ENCODE peak calls at places on chromosome 6, in nine cellular contexts. C is GM23248; U is CD4-positive, CD25-positive, alpha-beta regulatory T cell; S is right cardiac atrium; K is body of pancreas; V is heart right ventricle; N is ovary; Z is Panc1; W is fibroblast of lung. T is an unnamed sample.
A peak's percentile ranks its signal among the peaks of the same experiment; 100 is the strongest.

GRCh38 chr6:166626177-166627038 is 643 bp downstream of the RPS6KA2 start:
- DNase-seq in C (peak; percentile 68), U (peak; percentile 28), S (no peak), K (peak; percentile 70), V (no peak), N (peak; percentile 67), Z (no peak), W (peak; percentile 55), T (no peak)

GRCh38 chr6:51660767-51661166 is 426.6 kb downstream of the PKHD1 start:
- DNase-seq in C (no peak), U (no peak), S (no peak), K (no peak), V (no peak), N (no peak), Z (no peak), W (no peak), T (no peak)

GRCh38 chr6:122426597-122426996 is 27.1 kb downstream of the HSF2 start:
- DNase-seq in C (no peak), U (no peak), S (no peak), K (no peak), V (no peak), N (no peak), Z (no peak), W (no peak), T (no peak)

GRCh38 chr6:113031591-113031990 is 684.5 kb downstream of the RFPL4B start:
- DNase-seq in C (peak; percentile 17), U (no peak), S (no peak), K (no peak), V (no peak), N (no peak), Z (no peak), W (no peak), T (no peak)

GRCh38 chr6:36392621-36393020 is 5.2 kb upstream of the ETV7 start:
- DNase-seq in C (no peak), U (no peak), S (no peak), K (no peak), V (no peak), N (no peak), Z (no peak), W (no peak), T (no peak)

GRCh38 chr6:34056301-34056700 is 89.6 kb downstream of the GRM4 start:
- DNase-seq in C (peak; percentile 87), U (no peak), S (peak; percentile 74), K (peak; percentile 42), V (peak; percentile 66), N (peak; percentile 85), Z (no peak), W (peak; percentile 65), T (no peak)

GRCh38 chr6:28858963-28859362 is 64.8 kb downstream of the TRIM27 start:
- DNase-seq in C (no peak), U (no peak), S (no peak), K (no peak), V (no peak), N (no peak), Z (no peak), W (no peak), T (no peak)

GRCh38 chr6:90375681-90376439 is 79.2 kb upstream of the BACH2 start:
- DNase-seq in C (peak; percentile 82), U (no peak), S (no peak), K (peak; percentile 32), V (no peak), N (no peak), Z (no peak), W (peak; percentile 85), T (no peak)

GRCh38 chr6:124683507-124683906 is 278.7 kb upstream of the RNF217 start:
- DNase-seq in C (no peak), U (no peak), S (no peak), K (no peak), V (no peak), N (no peak), Z (no peak), W (no peak), T (no peak)

GRCh38 chr6:4348462-4349112 is 213.2 kb upstream of the ECI2 start:
- DNase-seq in C (peak; percentile 21), U (no peak), S (no peak), K (no peak), V (no peak), N (no peak), Z (no peak), W (peak; percentile 49), T (no peak)
- H3K4me1 ChIP-seq in C (peaks cover 35% of the 10 kb centered on the region), U (no peaks in the 10 kb centered on the region), S (peaks cover 21% of the 10 kb centered on the region), K (no peaks in the 10 kb centered on the region), V (peaks cover 37% of the 10 kb centered on the region), N (no peaks in the 10 kb centered on the region), Z (peaks cover 10% of the 10 kb centered on the region), W (peaks cover 36% of the 10 kb centered on the region), T (peaks cover 5% of the 10 kb centered on the region)

GRCh38 chr6:41440958-41441357 is 105.2 kb upstream of the FOXP4 start:
- DNase-seq in C (no peak), U (no peak), S (no peak), K (no peak), V (no peak), N (no peak), Z (no peak), W (no peak), T (no peak)

GRCh38 chr6:41445268-41445667 is 100.9 kb upstream of the FOXP4 start:
- DNase-seq in C (no peak), U (no peak), S (no peak), K (no peak), V (no peak), N (peak; percentile 58), Z (no peak), W (peak; percentile 13), T (no peak)

GRCh38 chr6:41443616-41444525 is 102.3 kb upstream of the FOXP4 start:
- DNase-seq in C (peak; percentile 20), U (no peak), S (peak; percentile 52), K (no peak), V (peak; percentile 56), N (peak; percentile 78), Z (no peak), W (peak; percentile 39), T (no peak)

GRCh38 chr6:41441598-41442205 is 104.5 kb upstream of the FOXP4 start:
- DNase-seq in C (no peak), U (peak; percentile 37), S (no peak), K (no peak), V (no peak), N (no peak), Z (no peak), W (no peak), T (no peak)

GRCh38 chr6:41442800-41443501 is 103.2 kb upstream of the FOXP4 start:
- DNase-seq in C (peak; percentile 43), U (no peak), S (peak; percentile 57), K (no peak), V (peak; percentile 51), N (peak; percentile 87), Z (no peak), W (peak; percentile 75), T (no peak)
- H3K27me3 ChIP-seq in C (peaks cover 36% of the 10 kb centered on the region), U (no peaks in the 10 kb centered on the region), S (no peaks in the 10 kb centered on the region), K (no peaks in the 10 kb centered on the region), V (peaks cover 24% of the 10 kb centered on the region), N (no peaks in the 10 kb centered on the region), Z (peaks cover 3% of the 10 kb centered on the region), W (peaks cover 23% of the 10 kb centered on the region), T (no peaks in the 10 kb centered on the region)

GRCh38 chr6:43931201-43931600 is 161.2 kb downstream of the VEGFA start:
- DNase-seq in C (no peak), U (no peak), S (no peak), K (no peak), V (no peak), N (no peak), Z (no peak), W (no peak), T (no peak)

GRCh38 chr6:43934183-43934802 is 164.3 kb downstream of the VEGFA start:
- DNase-seq in C (no peak), U (no peak), S (no peak), K (no peak), V (no peak), N (no peak), Z (no peak), W (no peak), T (no peak)

GRCh38 chr6:43932259-43932900 is 162.4 kb downstream of the VEGFA start:
- DNase-seq in C (no peak), U (no peak), S (no peak), K (no peak), V (no peak), N (no peak), Z (no peak), W (no peak), T (no peak)

GRCh38 chr6:43934803-43935602 is 165.0 kb downstream of the VEGFA start:
- DNase-seq in C (no peak), U (no peak), S (no peak), K (no peak), V (no peak), N (peak; percentile 20), Z (no peak), W (no peak), T (no peak)

GRCh38 chr6:43933111-43933885 is 163.3 kb downstream of the VEGFA start:
- DNase-seq in C (no peak), U (no peak), S (no peak), K (no peak), V (no peak), N (peak; percentile 26), Z (no peak), W (peak; percentile 80), T (no peak)
- H3K4me1 ChIP-seq in C (peaks cover 2% of the 10 kb centered on the region), U (no peaks in the 10 kb centered on the region), S (peaks cover 6% of the 10 kb centered on the region), K (peaks cover 7% of the 10 kb centered on the region), V (no peaks in the 10 kb centered on the region), N (peaks cover 1% of the 10 kb centered on the region), Z (peaks cover 2% of the 10 kb centered on the region), W (peaks cover 7% of the 10 kb centered on the region), T (no peaks in the 10 kb centered on the region)

GRCh38 chr6:110390404-110390803 is 25.0 kb downstream of the DDO start:
- DNase-seq in C (no peak), U (no peak), S (no peak), K (no peak), V (no peak), N (no peak), Z (no peak), W (no peak), T (no peak)
- H3K27me3 ChIP-seq in C (no peaks in the 10 kb centered on the region), U (no peaks in the 10 kb centered on the region), S (no peaks in the 10 kb centered on the region), K (no peaks in the 10 kb centered on the region), V (no peaks in the 10 kb centered on the region), N (no peaks in the 10 kb centered on the region), Z (no peaks in the 10 kb centered on the region), W (no peaks in the 10 kb centered on the region), T (no peaks in the 10 kb centered on the region)

DNA sequence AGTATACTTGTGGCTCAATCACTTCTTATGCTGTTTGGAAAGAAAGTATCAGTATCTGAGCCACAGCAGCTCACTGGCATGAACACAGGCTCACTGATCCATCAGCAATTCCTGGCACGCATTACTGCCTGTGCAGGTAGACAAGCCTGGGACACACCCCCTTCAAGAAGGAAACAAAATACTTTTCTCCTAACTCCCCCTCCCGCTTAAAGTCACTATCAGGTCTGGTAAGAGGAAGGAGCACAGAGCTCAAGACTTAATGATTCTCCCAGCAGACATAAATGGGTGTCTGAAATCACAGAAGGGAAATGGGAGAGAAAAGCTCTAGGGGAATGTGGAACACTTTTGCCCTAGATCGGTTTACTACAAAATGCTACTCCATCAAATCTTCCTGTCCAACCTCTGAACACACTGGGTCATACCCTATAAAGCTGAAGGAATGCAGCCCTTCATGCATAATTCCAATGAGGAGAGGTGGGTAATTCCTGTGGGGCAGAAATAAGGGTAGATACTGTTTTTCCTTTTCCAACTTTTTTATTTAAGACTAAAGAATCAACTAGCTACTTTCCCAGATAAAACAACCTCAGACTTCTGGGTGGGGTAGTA is at the start of gene ADGRF1:
- DNase-seq in C (no peak), U (no peak), S (no peak), K (peak; percentile 52), V (no peak), N (no peak), Z (no peak), W (no peak), T (no peak)
- H3K4me1 ChIP-seq in C (no peaks in the 10 kb centered on the region), U (no peaks in the 10 kb centered on the region), S (no peaks in the 10 kb centered on the region), K (peaks cover 6% of the 10 kb centered on the region), V (peaks cover 26% of the 10 kb centered on the region), N (no peaks in the 10 kb centered on the region), Z (no peaks in the 10 kb centered on the region), W (no peaks in the 10 kb centered on the region), T (peaks cover 4% of the 10 kb centered on the region)

T was measured in thoracic aorta.